ENCODE peak calls at places on chromosomes 3 and 15, in five cellular contexts. One of them, this sample, is unnamed.

GRCh38 chr3:178198329-178198728 is 337.9 kb upstream of the KCNMB2 start:
- DNase-seq in right lobe of liver: no peak
- DNase-seq in uterus: no peak
- DNase-seq in NB4: no peak
- DNase-seq in stomach: no peak
- DNase-seq in this sample: no peak

GRCh38 chr3:60440869-60441268 is 810.4 kb downstream of the FHIT start:
- DNase-seq in NB4: no peak
- DNase-seq in stomach: no peak
- DNase-seq in uterus: no peak
- DNase-seq in right lobe of liver: no peak
- DNase-seq in this sample: no peak

GRCh38 chr15:65431731-65432130 is 9.0 kb upstream of the IGDCC4 start:
- DNase-seq in uterus: no peak
- DNase-seq in right lobe of liver: no peak
- DNase-seq in stomach: no peak
- DNase-seq in NB4: no peak
- DNase-seq in this sample: no peak

GRCh38 chr3:119794401-119794800 is 12.5 kb downstream of the NR1I2 start:
- DNase-seq in NB4: no peak
- DNase-seq in right lobe of liver: no peak
- DNase-seq in stomach: no peak
- DNase-seq in uterus: no peak
- DNase-seq in this sample: no peak

GRCh38 chr3:60613769-60614303 is 637.4 kb downstream of the FHIT start:
- DNase-seq in stomach: no peak
- DNase-seq in uterus: no peak
- DNase-seq in right lobe of liver: no peak
- DNase-seq in NB4: no peak
- DNase-seq in this sample: no peak

GRCh38 chr3:196623350-196623749 is 16.1 kb upstream of the NRROS start:
- DNase-seq in uterus: no peak
- DNase-seq in NB4: peak; percentile 40
- DNase-seq in stomach: no peak
- DNase-seq in right lobe of liver: no peak
- DNase-seq in this sample: no peak

GRCh38 chr3:52053307-52054304 is 2.8 kb downstream of the DUSP7 start:
- DNase-seq in stomach: no peak
- DNase-seq in right lobe of liver: no peak
- DNase-seq in NB4: peak; percentile 76
- DNase-seq in uterus: peak; percentile 55
- DNase-seq in this sample: peak; percentile 35

GRCh38 chr3:101840066-101840465 is 9.2 kb upstream of the NFKBIZ start:
- DNase-seq in NB4: no peak
- DNase-seq in uterus: no peak
- DNase-seq in right lobe of liver: no peak
- DNase-seq in stomach: no peak
- DNase-seq in this sample: no peak

GRCh38 chr3:160125188-160125587 is 100.0 kb upstream of the C3orf80 start:
- DNase-seq in uterus: no peak
- DNase-seq in NB4: no peak
- DNase-seq in stomach: no peak
- DNase-seq in right lobe of liver: no peak
- DNase-seq in this sample: no peak

GRCh38 chr3:171290680-171291079 is 169.5 kb downstream of the TNIK start:
- DNase-seq in uterus: no peak
- DNase-seq in NB4: no peak
- DNase-seq in right lobe of liver: no peak
- DNase-seq in stomach: no peak
- DNase-seq in this sample: no peak

GRCh38 chr3:177357352-177358084 is 160.2 kb upstream of the TBL1XR1 start:
- DNase-seq in NB4: peak; percentile 86
- DNase-seq in stomach: peak; percentile 62
- DNase-seq in right lobe of liver: no peak
- DNase-seq in uterus: peak; percentile 40
- DNase-seq in this sample: peak; percentile 86

GRCh38 chr15:70186152-70186551 is 88.4 kb upstream of the TLE3 start:
- DNase-seq in right lobe of liver: no peak
- DNase-seq in uterus: no peak
- DNase-seq in stomach: no peak
- DNase-seq in NB4: peak; percentile 69
- DNase-seq in this sample: no peak

GRCh38 chr3:169029674-169030285 is 633.7 kb downstream of the MECOM start:
- DNase-seq in uterus: no peak
- DNase-seq in stomach: no peak
- DNase-seq in right lobe of liver: no peak
- DNase-seq in NB4: no peak
- DNase-seq in this sample: no peak

GRCh38 chr3:41575754-41576153 is 376.4 kb downstream of the CTNNB1 start:
- DNase-seq in uterus: no peak
- DNase-seq in right lobe of liver: peak; percentile 78
- DNase-seq in NB4: no peak
- DNase-seq in stomach: no peak
- DNase-seq in this sample: no peak

GRCh38 chr3:31275038-31275562 is 257.6 kb upstream of the STT3B start:
- DNase-seq in right lobe of liver: no peak
- DNase-seq in NB4: no peak
- DNase-seq in uterus: no peak
- DNase-seq in stomach: peak; percentile 27
- DNase-seq in this sample: no peak

GRCh38 chr3:57151021-57151449 is 14.1 kb downstream of the IL17RD start:
- DNase-seq in uterus: no peak
- DNase-seq in right lobe of liver: no peak
- DNase-seq in stomach: no peak
- DNase-seq in NB4: no peak
- DNase-seq in this sample: no peak

GRCh38 chr15:42037650-42038049 is 16.8 kb upstream of the PLA2G4E start:
- DNase-seq in NB4: no peak
- DNase-seq in uterus: no peak
- DNase-seq in right lobe of liver: no peak
- DNase-seq in stomach: peak; percentile 75
- DNase-seq in this sample: no peak

GRCh38 chr3:193944161-193944884 is 191.6 kb upstream of the HES1 start:
- DNase-seq in uterus: no peak
- DNase-seq in NB4: no peak
- DNase-seq in right lobe of liver: no peak
- DNase-seq in stomach: no peak
- DNase-seq in this sample: no peak

GRCh38 chr3:61872077-61872706 is 310.8 kb downstream of the PTPRG start:
- DNase-seq in stomach: no peak
- DNase-seq in NB4: no peak
- DNase-seq in uterus: no peak
- DNase-seq in right lobe of liver: no peak
- DNase-seq in this sample: no peak

GRCh38 chr3:71130516-71131384 is 452.8 kb downstream of the FOXP1 start:
- DNase-seq in stomach: peak; percentile 71
- DNase-seq in right lobe of liver: peak; percentile 75
- DNase-seq in NB4: peak; percentile 80
- DNase-seq in uterus: peak; percentile 40
- DNase-seq in this sample: peak; percentile 65
- TF ChIP-seq POLR2A in stomach: no peak
- TF ChIP-seq POLR2A in right lobe of liver: peak; percentile 82
- TF ChIP-seq POLR2A in NB4: no peak
- TF ChIP-seq POLR2A in uterus: peak; percentile 51
- TF ChIP-seq POLR2A in this sample: peak; percentile 59

GRCh38 chr15:64355559-64356442 is at the start of gene CSNK1G1:
- DNase-seq in NB4: peak; percentile 98
- DNase-seq in right lobe of liver: peak; percentile 97
- DNase-seq in uterus: peak; percentile 96
- DNase-seq in stomach: peak; percentile 93
- DNase-seq in this sample: peak; percentile 92
- TF ChIP-seq POLR2A in NB4: peak; percentile 64
- TF ChIP-seq POLR2A in right lobe of liver: peak; percentile 24
- TF ChIP-seq POLR2A in uterus: no peak
- TF ChIP-seq POLR2A in stomach: no peak
- TF ChIP-seq POLR2A in this sample: peak; percentile 41

GRCh38 chr3:157160652-157161480 is 919 bp upstream of the CCNL1 start:
- DNase-seq in NB4: peak; percentile 93
- DNase-seq in stomach: peak; percentile 89
- DNase-seq in right lobe of liver: peak; percentile 92
- DNase-seq in uterus: peak; percentile 88
- DNase-seq in this sample: peak; percentile 90

GRCh38 chr3:157159762-157160651 is at the start of gene CCNL1:
- DNase-seq in uterus: peak; percentile 98
- DNase-seq in NB4: peak; percentile 98
- DNase-seq in right lobe of liver: peak; percentile 97
- DNase-seq in stomach: peak; percentile 98
- DNase-seq in this sample: peak; percentile 99

GRCh38 chr3:157157836-157158235 is 2.1 kb downstream of the CCNL1 start:
- DNase-seq in uterus: no peak
- DNase-seq in right lobe of liver: no peak
- DNase-seq in stomach: no peak
- DNase-seq in NB4: no peak
- DNase-seq in this sample: no peak

GRCh38 chr3:157156844-157157635 is 2.9 kb downstream of the CCNL1 start:
- DNase-seq in stomach: no peak
- DNase-seq in uterus: no peak
- DNase-seq in right lobe of liver: no peak
- DNase-seq in NB4: peak; percentile 36
- DNase-seq in this sample: peak; percentile 34

DNA sequence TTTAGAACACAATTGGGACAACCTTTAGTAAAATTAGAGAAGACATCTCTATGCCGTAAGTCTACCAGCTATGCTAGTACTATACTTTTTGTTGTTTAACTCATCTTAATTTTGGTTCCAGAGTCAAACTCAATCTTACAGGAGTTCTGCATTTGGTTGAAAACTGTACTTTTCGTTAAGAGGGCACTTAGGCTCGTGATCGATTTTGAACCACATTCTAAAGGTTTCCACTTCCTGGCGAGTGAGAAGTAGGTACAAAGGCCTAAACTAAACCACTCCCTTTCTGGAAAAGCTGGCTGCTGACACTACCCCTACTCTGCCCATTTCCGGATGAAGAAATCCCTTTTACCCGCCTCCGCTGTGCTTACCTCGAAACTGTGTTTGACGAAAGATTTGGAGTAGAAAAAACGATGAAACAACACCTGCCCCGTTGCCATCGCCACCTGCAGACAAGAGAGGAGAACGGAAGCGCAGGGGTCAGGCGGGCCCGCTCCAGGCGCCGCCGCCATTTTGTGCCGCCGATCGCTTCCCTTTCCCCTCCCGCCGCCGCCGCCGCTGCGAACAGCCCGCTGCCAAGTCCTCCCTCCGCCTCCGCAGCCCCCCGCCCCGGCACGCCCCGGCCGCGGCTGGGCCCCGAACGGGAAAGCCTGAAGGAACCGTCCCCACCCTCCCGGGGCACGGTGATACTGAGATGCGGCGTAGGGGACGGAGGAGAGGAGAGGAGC is 748 bp downstream of the CCNL1 start:
- DNase-seq in uterus: peak; percentile 59
- DNase-seq in NB4: peak; percentile 78
- DNase-seq in right lobe of liver: peak; percentile 82
- DNase-seq in stomach: peak; percentile 64
- DNase-seq in this sample: peak; percentile 79
- TF ChIP-seq POLR2A in uterus: no peak
- TF ChIP-seq POLR2A in NB4: no peak
- TF ChIP-seq POLR2A in right lobe of liver: peak; percentile 72
- TF ChIP-seq POLR2A in stomach: no peak
- TF ChIP-seq POLR2A in this sample: no peak

DNA sequence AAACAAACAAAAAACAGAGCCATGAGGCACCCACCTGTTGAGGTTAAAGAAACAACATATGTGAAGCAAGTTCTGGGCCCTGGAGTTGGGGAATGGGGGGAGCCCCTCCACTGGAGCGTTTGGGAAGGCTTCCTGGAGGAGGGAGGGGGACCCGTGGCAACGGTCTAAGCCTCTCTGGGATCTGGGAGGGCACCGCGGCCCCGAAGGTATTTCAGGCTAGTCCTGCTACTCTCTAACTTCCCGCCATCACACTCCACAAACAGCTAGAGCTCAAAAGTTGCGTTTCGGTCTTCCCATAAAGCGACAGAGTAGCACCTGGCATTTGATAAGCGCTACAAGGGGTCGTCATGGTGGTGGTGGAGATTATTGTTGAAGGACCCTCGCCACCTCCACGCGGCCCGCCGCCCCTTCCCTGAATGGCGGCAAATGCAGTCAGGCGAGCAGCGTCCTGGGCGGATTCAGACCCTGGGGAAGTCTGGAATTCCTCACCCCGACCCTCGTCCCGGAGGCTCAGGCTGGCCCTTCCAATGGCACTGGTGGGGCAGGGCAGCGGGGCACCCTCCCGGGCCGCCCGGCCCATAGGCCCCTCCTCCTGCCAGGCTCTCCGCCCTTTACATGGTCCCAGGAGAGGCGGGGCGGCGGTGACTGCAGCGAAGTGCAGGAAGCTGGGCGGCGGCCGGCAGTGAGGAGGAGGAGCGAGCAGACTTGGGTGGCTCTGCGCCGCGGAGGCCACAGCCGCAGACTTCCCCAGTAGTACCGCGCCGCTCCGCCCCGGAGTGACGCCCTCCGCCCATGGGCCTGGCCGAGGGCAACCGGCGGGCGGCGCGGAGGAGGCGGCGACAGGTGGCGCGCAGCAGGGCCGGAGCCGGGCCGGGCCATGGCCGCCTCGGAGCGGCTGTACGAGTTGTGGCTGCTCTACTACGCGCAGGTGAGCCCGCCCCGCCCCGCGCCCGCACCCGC is at the start of gene NBEAL2:
- DNase-seq in uterus: peak; percentile 91
- DNase-seq in right lobe of liver: peak; percentile 99
- DNase-seq in NB4: peak; percentile 97
- DNase-seq in stomach: peak; percentile 99
- DNase-seq in this sample: peak; percentile 98
- TF ChIP-seq POLR2A in uterus: peak; percentile 82
- TF ChIP-seq POLR2A in right lobe of liver: peak; percentile 92
- TF ChIP-seq POLR2A in NB4: peak; percentile 69
- TF ChIP-seq POLR2A in stomach: no peak
- TF ChIP-seq POLR2A in this sample: peak; percentile 87

GRCh38 chr3:136989781-136990524 is 32.2 kb downstream of the IL20RB start:
- DNase-seq in uterus: no peak
- DNase-seq in right lobe of liver: no peak
- DNase-seq in NB4: no peak
- DNase-seq in stomach: no peak
- DNase-seq in this sample: no peak

GRCh38 chr3:136979684-136980083 is 21.9 kb downstream of the IL20RB start:
- DNase-seq in stomach: no peak
- DNase-seq in right lobe of liver: no peak
- DNase-seq in uterus: no peak
- DNase-seq in NB4: no peak
- DNase-seq in this sample: no peak

GRCh38 chr3:136982520-136983138 is 24.8 kb downstream of the IL20RB start:
- DNase-seq in right lobe of liver: no peak
- DNase-seq in uterus: no peak
- DNase-seq in NB4: no peak
- DNase-seq in stomach: no peak
- DNase-seq in this sample: no peak

GRCh38 chr3:136988651-136989050 is 30.9 kb downstream of the IL20RB start:
- DNase-seq in right lobe of liver: no peak
- DNase-seq in uterus: no peak
- DNase-seq in NB4: no peak
- DNase-seq in stomach: no peak
- DNase-seq in this sample: no peak

DNA sequence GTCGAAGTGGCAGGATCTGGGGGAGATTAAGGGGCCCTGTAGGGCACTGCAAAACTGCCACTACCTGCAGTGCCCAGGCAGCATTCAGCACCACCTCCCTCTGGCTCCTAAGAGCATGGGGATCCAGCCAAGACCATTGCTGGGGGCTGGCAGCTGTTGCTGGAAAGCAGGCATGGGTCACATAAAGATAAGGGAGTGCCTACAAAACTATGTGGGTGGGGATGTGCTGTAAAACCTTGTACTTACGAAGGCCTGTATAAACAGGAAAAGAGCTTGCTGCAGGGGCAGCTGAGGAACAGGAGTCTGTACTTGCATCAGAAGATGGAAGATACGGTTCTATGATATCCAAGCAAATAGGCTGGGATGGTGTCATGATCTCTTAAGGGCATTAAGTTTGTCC is 27.1 kb downstream of the IL20RB start:
- DNase-seq in stomach: peak; percentile 46
- DNase-seq in NB4: no peak
- DNase-seq in right lobe of liver: no peak
- DNase-seq in uterus: no peak
- DNase-seq in this sample: no peak
- TF ChIP-seq POLR2A in stomach: no peak
- TF ChIP-seq POLR2A in NB4: no peak
- TF ChIP-seq POLR2A in right lobe of liver: no peak
- TF ChIP-seq POLR2A in uterus: no peak
- TF ChIP-seq POLR2A in this sample: no peak

This sample was measured in erythroblast.